ENCODE peak calls at places on chromosomes 7 and 10, in eight cellular contexts. H is heart left ventricle, M is neural crest cell, Q is suprapubic skin, O is psoas muscle, T is prostate gland, P is BJ, W is fibroblast of lung. G is an unnamed sample.

GRCh38 chr7:67377939-67378862 is 381.6 kb downstream of the TYW1 start:
- DNase-seq in H (peak; percentile 55), M (peak; percentile 83), Q (peak; percentile 88), O (peak; percentile 75), T (peak; percentile 63), P (no peak), W (peak; percentile 63), G (peak; percentile 77)

GRCh38 chr7:74294191-74294998 is 5.2 kb downstream of the CLIP2 start:
- DNase-seq in H (peak; percentile 66), M (no peak), Q (no peak), O (peak; percentile 60), T (no peak), P (peak; percentile 62), W (peak; percentile 47), G (no peak)

GRCh38 chr7:139526578-139527544 is 3.4 kb downstream of the CLEC2L start:
- DNase-seq in H (no peak), M (no peak), Q (no peak), O (no peak), T (no peak), P (peak; percentile 29), W (peak; percentile 82), G (no peak)

GRCh38 chr7:95104739-95105138 is 197.3 kb downstream of the PPP1R9A start:
- DNase-seq in H (no peak), M (no peak), Q (no peak), O (no peak), T (peak; percentile 56), P (no peak), W (no peak), G (no peak)

GRCh38 chr10:67015225-67015624 is 89.4 kb downstream of the LRRTM3 start:
- DNase-seq in H (no peak), M (no peak), Q (no peak), O (no peak), T (no peak), P (no peak), W (peak; percentile 50), G (no peak)

GRCh38 chr7:89283311-89283710 is 487.8 kb upstream of the TEX47 start:
- DNase-seq in H (no peak), M (no peak), Q (no peak), O (no peak), T (no peak), P (no peak), W (no peak), G (no peak)

GRCh38 chr7:75732764-75733630 is 5.7 kb downstream of the HIP1 start:
- DNase-seq in H (no peak), M (no peak), Q (no peak), O (peak; percentile 58), T (no peak), P (peak; percentile 84), W (peak; percentile 73), G (no peak)

GRCh38 chr10:132111871-132112341 is 46.2 kb downstream of the JAKMIP3 start:
- DNase-seq in H (peak; percentile 4), M (no peak), Q (peak; percentile 70), O (peak; percentile 29), T (no peak), P (no peak), W (no peak), G (no peak)

DNA sequence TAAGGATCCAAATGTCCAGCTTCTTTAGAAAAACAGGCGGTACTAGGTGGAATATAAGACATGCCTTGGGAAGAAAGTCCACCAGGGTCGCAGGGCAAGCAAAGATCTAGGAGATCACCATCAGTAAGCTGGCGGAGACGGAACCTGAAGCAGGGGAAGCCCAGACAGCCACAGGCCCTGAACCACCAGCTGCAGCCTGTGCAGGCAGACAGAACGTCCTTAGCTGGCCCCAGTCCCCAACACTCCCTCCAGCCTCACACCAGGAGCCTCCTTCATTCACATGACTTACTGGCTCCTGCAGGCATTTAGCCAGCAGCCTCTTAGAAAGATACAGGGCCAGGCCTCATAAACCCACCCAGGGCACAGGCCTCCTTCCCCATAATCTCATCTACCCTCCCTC is 17.4 kb downstream of the RGS10 start:
- DNase-seq in H (no peak), M (no peak), Q (no peak), O (no peak), T (no peak), P (no peak), W (no peak), G (no peak)
- TF ChIP-seq CTCF in H (no peak), M (no peak), Q (no peak), O (no peak), T (no peak), P (no peak), W (no peak), G (no peak)

GRCh38 chr7:33130184-33130583 is 820 bp downstream of the BBS9 start:
- DNase-seq in H (no peak), M (no peak), Q (no peak), O (no peak), T (no peak), P (no peak), W (no peak), G (no peak)

GRCh38 chr7:33129806-33130153 is 416 bp downstream of the BBS9 start:
- DNase-seq in H (no peak), M (no peak), Q (no peak), O (no peak), T (no peak), P (no peak), W (no peak), G (peak; percentile 28)

GRCh38 chr7:33128631-33128989 is 754 bp upstream of the BBS9 start:
- DNase-seq in H (no peak), M (no peak), Q (no peak), O (no peak), T (no peak), P (no peak), W (no peak), G (no peak)

GRCh38 chr7:33127085-33127484 is 2.3 kb upstream of the BBS9 start:
- DNase-seq in H (no peak), M (no peak), Q (no peak), O (no peak), T (no peak), P (no peak), W (no peak), G (no peak)

DNA sequence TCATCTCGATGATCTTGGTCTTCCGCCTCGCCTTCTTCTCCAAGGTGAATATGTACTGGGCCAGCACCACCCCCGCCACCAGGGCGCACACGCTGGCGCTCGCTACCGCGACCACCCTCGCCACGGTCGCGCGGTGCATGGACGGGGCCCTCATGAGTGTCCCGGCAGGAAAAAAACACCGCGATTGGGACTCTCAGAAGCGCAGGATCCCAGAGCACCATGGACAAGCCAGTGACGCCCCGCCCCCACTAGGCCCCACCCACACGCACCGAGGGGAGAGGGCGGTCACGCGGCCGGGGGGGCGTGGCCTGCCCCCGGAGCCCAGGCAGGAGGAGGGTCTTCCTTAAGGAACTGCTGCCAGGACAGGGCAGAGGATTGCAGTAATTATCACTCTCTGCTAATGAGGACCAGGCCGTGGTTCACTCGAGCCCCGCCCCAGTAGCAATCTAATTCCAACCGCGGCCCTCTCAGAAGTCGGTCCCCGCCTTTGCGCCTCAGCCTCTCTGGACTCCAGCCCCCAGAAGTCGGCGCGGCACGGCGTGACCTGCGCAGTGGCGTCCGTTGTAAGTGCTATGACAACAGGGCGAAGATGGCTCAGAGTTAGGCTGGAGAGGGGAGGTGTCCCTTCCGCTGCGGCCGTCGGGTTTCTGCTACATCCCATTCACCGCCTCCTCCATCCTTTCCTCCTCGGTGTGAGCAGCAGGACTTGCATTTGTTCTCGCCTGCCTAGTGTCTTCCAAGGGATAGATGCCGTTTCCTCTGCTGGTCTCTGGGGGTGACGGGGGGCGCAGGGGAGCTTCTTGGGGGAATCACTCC is at the start of gene BBS9:
- DNase-seq in H (peak; percentile 94), M (peak; percentile 89), Q (peak; percentile 96), O (peak; percentile 97), T (peak; percentile 90), P (peak; percentile 74), W (peak; percentile 94), G (peak; percentile 93)
- TF ChIP-seq CTCF in H (no peak), M (peak; percentile 35), Q (no peak), O (no peak), T (no peak), P (peak; percentile 18), W (no peak), G (no peak)

GRCh38 chr10:79105164-79105739 is 36.5 kb downstream of the ZMIZ1 start:
- DNase-seq in H (no peak), M (no peak), Q (no peak), O (no peak), T (no peak), P (no peak), W (no peak), G (no peak)
- TF ChIP-seq CTCF in H (no peak), M (no peak), Q (no peak), O (peak; percentile 10), T (no peak), P (peak; percentile 10), W (peak; percentile 5), G (no peak)

DNA sequence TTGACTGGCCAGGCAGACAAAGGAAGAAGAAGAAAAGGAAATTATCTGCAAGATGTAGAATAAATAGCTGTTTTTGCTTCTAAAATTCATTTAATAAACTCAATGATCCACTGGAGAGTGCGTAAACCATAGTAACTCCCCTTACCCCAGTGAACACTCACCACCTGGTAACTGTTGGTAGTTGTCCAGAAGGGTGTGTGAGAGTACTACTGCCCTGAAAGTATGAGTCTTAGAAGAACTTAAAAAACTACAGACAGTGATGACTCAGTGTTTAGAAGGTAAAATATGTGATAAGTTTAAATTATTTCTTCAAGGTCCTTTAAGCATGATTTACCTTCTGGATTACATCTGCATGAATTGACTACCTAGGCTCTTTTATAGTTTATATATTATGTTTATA is 53.0 kb upstream of the SEMA3A start:
- DNase-seq in H (no peak), M (no peak), Q (no peak), O (no peak), T (no peak), P (no peak), W (peak; percentile 69), G (no peak)
- TF ChIP-seq CTCF in H (no peak), M (no peak), Q (no peak), O (no peak), T (no peak), P (no peak), W (no peak), G (peak; percentile 12)

DNA sequence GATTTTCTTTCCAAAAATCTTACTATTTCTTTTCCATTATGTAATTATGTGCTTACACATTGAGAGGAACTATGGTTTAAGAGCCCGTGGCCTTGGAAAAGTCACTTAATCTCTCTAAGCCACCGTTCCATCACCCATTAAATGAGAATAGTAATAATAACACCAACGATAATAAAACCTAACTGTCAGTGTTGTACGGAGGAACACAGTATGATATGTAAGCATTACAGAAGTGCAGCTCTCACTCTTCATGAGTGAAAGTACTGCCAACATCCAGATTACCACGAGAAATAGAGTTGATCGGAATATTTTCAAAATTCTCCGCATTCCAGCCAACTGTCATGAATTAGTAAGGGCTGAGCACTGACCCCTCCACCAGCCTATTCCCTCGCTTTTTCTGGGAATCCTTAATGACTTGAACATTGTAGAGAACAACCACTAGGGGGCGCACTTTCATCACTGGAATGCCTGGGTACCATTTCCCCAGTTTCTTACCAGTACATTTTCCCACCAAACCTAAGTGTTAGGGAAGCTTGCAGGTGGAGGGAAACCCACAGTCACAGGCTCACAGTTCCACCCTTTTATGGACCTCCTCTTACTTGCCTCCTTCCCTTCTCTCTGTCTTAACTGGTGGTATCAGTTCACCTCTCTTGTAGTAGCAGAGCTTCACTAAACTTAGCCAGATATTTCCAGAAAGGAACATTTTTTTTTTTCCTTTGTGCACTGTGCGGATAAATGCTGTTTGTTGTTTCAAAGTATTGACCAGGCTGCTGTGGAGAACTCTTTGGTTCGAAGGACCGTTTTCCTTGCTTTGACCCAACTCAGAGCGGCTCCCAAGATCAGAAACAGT is 27.8 kb downstream of the NKX2-3 start:
- DNase-seq in H (peak; percentile 29), M (peak; percentile 66), Q (no peak), O (no peak), T (peak; percentile 36), P (no peak), W (peak; percentile 47), G (no peak)
- TF ChIP-seq CTCF in H (peak; percentile 55), M (peak; percentile 76), Q (peak; percentile 57), O (peak; percentile 78), T (peak; percentile 37), P (peak; percentile 73), W (peak; percentile 56), G (peak; percentile 71)

GRCh38 chr10:76113952-76114351 is 682.5 kb downstream of the LRMDA start:
- DNase-seq in H (no peak), M (no peak), Q (no peak), O (no peak), T (no peak), P (no peak), W (no peak), G (no peak)
- TF ChIP-seq CTCF in H (no peak), M (no peak), Q (no peak), O (no peak), T (no peak), P (no peak), W (no peak), G (no peak)